ENCODE peak calls at places on chromosomes 7 and 10, in six cellular contexts. One of them, this sample, is unnamed. For H3K4me1, the result is how much of the 10 kb centered on the place peaks cover.

GRCh38 chr10:63605568-63605967 is 84.4 kb downstream of the REEP3 start:
- DNase-seq in mesenchymal stem cell: peak
- DNase-seq in IMR-90: peak
- DNase-seq in H1: no peak
- DNase-seq in trophoblast cell: no peak
- DNase-seq in neuronal stem cell: no peak
- DNase-seq in this sample: no peak

GRCh38 chr10:49001861-49002675 is 62.4 kb upstream of the LRRC18 start:
- DNase-seq in mesenchymal stem cell: no peak
- DNase-seq in IMR-90: no peak
- DNase-seq in H1: no peak
- DNase-seq in trophoblast cell: no peak
- DNase-seq in neuronal stem cell: no peak
- DNase-seq in this sample: no peak

GRCh38 chr10:118981946-118982345 is 47.6 kb upstream of the NANOS1 start:
- DNase-seq in mesenchymal stem cell: no peak
- DNase-seq in IMR-90: no peak
- DNase-seq in H1: no peak
- DNase-seq in trophoblast cell: no peak
- DNase-seq in neuronal stem cell: no peak
- DNase-seq in this sample: peak

GRCh38 chr10:112389147-112389822 is 15.4 kb downstream of the ACSL5 start:
- DNase-seq in mesenchymal stem cell: peak
- DNase-seq in IMR-90: peak
- DNase-seq in H1: no peak
- DNase-seq in trophoblast cell: peak
- DNase-seq in neuronal stem cell: no peak
- DNase-seq in this sample: peak

GRCh38 chr10:132404911-132405462 is 8.0 kb downstream of the PWWP2B start:
- DNase-seq in mesenchymal stem cell: no peak
- DNase-seq in IMR-90: no peak
- DNase-seq in H1: no peak
- DNase-seq in trophoblast cell: peak
- DNase-seq in neuronal stem cell: no peak
- DNase-seq in this sample: peak

GRCh38 chr10:11625019-11625735 is 13.7 kb upstream of the USP6NL start:
- DNase-seq in mesenchymal stem cell: no peak
- DNase-seq in IMR-90: no peak
- DNase-seq in H1: no peak
- DNase-seq in trophoblast cell: peak
- DNase-seq in neuronal stem cell: no peak
- DNase-seq in this sample: no peak

GRCh38 chr7:18508441-18509427 is 13.2 kb downstream of the HDAC9 start:
- DNase-seq in mesenchymal stem cell: peak
- DNase-seq in IMR-90: peak
- DNase-seq in H1: no peak
- DNase-seq in trophoblast cell: peak
- DNase-seq in neuronal stem cell: no peak
- DNase-seq in this sample: no peak

GRCh38 chr7:158018971-158019645 is 568.5 kb downstream of the PTPRN2 start:
- DNase-seq in mesenchymal stem cell: no peak
- DNase-seq in IMR-90: no peak
- DNase-seq in H1: no peak
- DNase-seq in trophoblast cell: no peak
- DNase-seq in neuronal stem cell: no peak
- DNase-seq in this sample: no peak

GRCh38 chr7:155278921-155279320 is 18.8 kb upstream of the INSIG1 start:
- DNase-seq in mesenchymal stem cell: no peak
- DNase-seq in IMR-90: no peak
- DNase-seq in H1: no peak
- DNase-seq in trophoblast cell: no peak
- DNase-seq in neuronal stem cell: no peak
- DNase-seq in this sample: no peak

GRCh38 chr10:126224967-126225671 is 163.2 kb downstream of the ADAM12 start:
- DNase-seq in mesenchymal stem cell: no peak
- DNase-seq in IMR-90: no peak
- DNase-seq in H1: no peak
- DNase-seq in trophoblast cell: no peak
- DNase-seq in neuronal stem cell: no peak
- DNase-seq in this sample: no peak

GRCh38 chr10:98380493-98381339 is 34.3 kb downstream of the PYROXD2 start:
- DNase-seq in mesenchymal stem cell: peak
- DNase-seq in IMR-90: peak
- DNase-seq in H1: no peak
- DNase-seq in trophoblast cell: no peak
- DNase-seq in neuronal stem cell: no peak
- DNase-seq in this sample: no peak

GRCh38 chr10:43209651-43210141 is 57.2 kb downstream of the RASGEF1A start:
- DNase-seq in mesenchymal stem cell: no peak
- DNase-seq in IMR-90: no peak
- DNase-seq in H1: no peak
- DNase-seq in trophoblast cell: no peak
- DNase-seq in neuronal stem cell: no peak
- DNase-seq in this sample: no peak

GRCh38 chr10:74738985-74739567 is 87.3 kb upstream of the KAT6B start:
- DNase-seq in mesenchymal stem cell: peak
- DNase-seq in IMR-90: peak
- DNase-seq in H1: no peak
- DNase-seq in trophoblast cell: no peak
- DNase-seq in neuronal stem cell: no peak
- DNase-seq in this sample: peak

GRCh38 chr7:1942704-1943294 is 272.7 kb downstream of the ELFN1 start:
- DNase-seq in mesenchymal stem cell: no peak
- DNase-seq in IMR-90: no peak
- DNase-seq in H1: no peak
- DNase-seq in trophoblast cell: no peak
- DNase-seq in neuronal stem cell: no peak
- DNase-seq in this sample: no peak

GRCh38 chr10:113754768-113755167 is 3.3 kb downstream of the PLEKHS1 start:
- DNase-seq in mesenchymal stem cell: no peak
- DNase-seq in IMR-90: no peak
- DNase-seq in H1: no peak
- DNase-seq in trophoblast cell: no peak
- DNase-seq in neuronal stem cell: no peak
- DNase-seq in this sample: no peak

GRCh38 chr10:12476661-12477060 is 127.3 kb downstream of the CAMK1D start:
- DNase-seq in mesenchymal stem cell: no peak
- DNase-seq in IMR-90: no peak
- DNase-seq in H1: no peak
- DNase-seq in trophoblast cell: no peak
- DNase-seq in neuronal stem cell: no peak
- DNase-seq in this sample: no peak

GRCh38 chr10:112963835-112964234 is 13.8 kb downstream of the TCF7L2 start:
- DNase-seq in mesenchymal stem cell: peak
- DNase-seq in IMR-90: peak
- DNase-seq in H1: no peak
- DNase-seq in trophoblast cell: peak
- DNase-seq in neuronal stem cell: no peak
- DNase-seq in this sample: no peak

GRCh38 chr7:55309040-55309991 is 55.8 kb upstream of the LANCL2 start:
- DNase-seq in mesenchymal stem cell: no peak
- DNase-seq in IMR-90: no peak
- DNase-seq in H1: no peak
- DNase-seq in trophoblast cell: no peak
- DNase-seq in neuronal stem cell: no peak
- DNase-seq in this sample: no peak

GRCh38 chr10:123614888-123615287 is 51.3 kb upstream of the GPR26 start:
- DNase-seq in mesenchymal stem cell: no peak
- DNase-seq in IMR-90: peak
- DNase-seq in H1: peak
- DNase-seq in trophoblast cell: peak
- DNase-seq in neuronal stem cell: peak
- DNase-seq in this sample: peak

GRCh38 chr10:102773986-102774385 is 30.2 kb downstream of the WBP1L start:
- DNase-seq in mesenchymal stem cell: peak
- DNase-seq in IMR-90: peak
- DNase-seq in H1: no peak
- DNase-seq in trophoblast cell: no peak
- DNase-seq in neuronal stem cell: no peak
- DNase-seq in this sample: no peak

GRCh38 chr10:46520941-46521340 is 35.5 kb downstream of the GPRIN2 start:
- DNase-seq in mesenchymal stem cell: no peak
- DNase-seq in IMR-90: peak
- DNase-seq in H1: no peak
- DNase-seq in trophoblast cell: no peak
- DNase-seq in neuronal stem cell: no peak
- DNase-seq in this sample: no peak

GRCh38 chr7:2872296-2872874 is 28.3 kb upstream of the GNA12 start:
- DNase-seq in mesenchymal stem cell: no peak
- DNase-seq in IMR-90: no peak
- DNase-seq in H1: no peak
- DNase-seq in trophoblast cell: no peak
- DNase-seq in neuronal stem cell: no peak
- DNase-seq in this sample: no peak

GRCh38 chr10:63430091-63430998 is 35.4 kb downstream of the JMJD1C start:
- DNase-seq in mesenchymal stem cell: peak
- DNase-seq in IMR-90: peak
- DNase-seq in H1: no peak
- DNase-seq in trophoblast cell: peak
- DNase-seq in neuronal stem cell: no peak
- DNase-seq in this sample: no peak

GRCh38 chr10:131841669-131842139 is 59.1 kb upstream of the PPP2R2D start:
- DNase-seq in mesenchymal stem cell: no peak
- DNase-seq in IMR-90: no peak
- DNase-seq in H1: no peak
- DNase-seq in trophoblast cell: no peak
- DNase-seq in neuronal stem cell: no peak
- DNase-seq in this sample: no peak

GRCh38 chr7:130897515-130898419 is 163.8 kb upstream of the KLF14 start:
- DNase-seq in mesenchymal stem cell: no peak
- DNase-seq in IMR-90: no peak
- DNase-seq in H1: no peak
- DNase-seq in trophoblast cell: no peak
- DNase-seq in neuronal stem cell: no peak
- DNase-seq in this sample: no peak

GRCh38 chr7:7861211-7861633 is 107.4 kb upstream of the GLCCI1 start:
- DNase-seq in mesenchymal stem cell: peak
- DNase-seq in IMR-90: peak
- DNase-seq in H1: no peak
- DNase-seq in trophoblast cell: no peak
- DNase-seq in neuronal stem cell: no peak
- DNase-seq in this sample: no peak

GRCh38 chr10:3749597-3750351 is 35.2 kb downstream of the KLF6 start:
- DNase-seq in mesenchymal stem cell: peak
- DNase-seq in IMR-90: peak
- DNase-seq in H1: no peak
- DNase-seq in trophoblast cell: peak
- DNase-seq in neuronal stem cell: no peak
- DNase-seq in this sample: no peak

GRCh38 chr7:21422747-21423146 is 5.1 kb upstream of the SP4 start:
- DNase-seq in mesenchymal stem cell: no peak
- DNase-seq in IMR-90: no peak
- DNase-seq in H1: no peak
- DNase-seq in trophoblast cell: no peak
- DNase-seq in neuronal stem cell: no peak
- DNase-seq in this sample: no peak

DNA sequence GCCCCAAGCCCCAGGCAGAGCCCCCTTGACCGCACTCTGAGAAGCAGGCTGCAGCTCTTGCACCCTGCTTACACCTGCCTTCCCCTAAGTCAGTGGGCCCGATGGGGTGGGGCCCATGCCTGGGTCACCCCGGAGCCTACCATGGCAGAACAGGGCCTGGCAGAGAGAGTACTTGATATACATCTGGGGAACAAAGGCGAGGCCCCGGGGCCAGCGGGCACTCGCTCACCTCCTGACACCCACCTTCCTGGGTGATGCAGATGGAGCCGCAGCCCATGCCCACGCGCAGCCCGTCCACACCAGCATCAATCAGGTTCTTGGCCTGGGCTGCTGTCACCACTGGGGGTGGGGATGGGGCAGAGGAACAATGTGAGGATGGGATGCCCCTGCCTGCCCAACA is 13.4 kb downstream of the IMPDH1 start:
- DNase-seq in mesenchymal stem cell: no peak
- DNase-seq in IMR-90: no peak
- DNase-seq in H1: no peak
- DNase-seq in trophoblast cell: no peak
- DNase-seq in neuronal stem cell: no peak
- DNase-seq in this sample: no peak
- H3K14ac ChIP-seq in mesenchymal stem cell: no peak
- H3K14ac ChIP-seq in IMR-90: no peak
- H3K14ac ChIP-seq in H1: no peak
- H3K14ac ChIP-seq in trophoblast cell: no peak
- H3K14ac ChIP-seq in neuronal stem cell: peak
- H3K14ac ChIP-seq in this sample: no peak

DNA sequence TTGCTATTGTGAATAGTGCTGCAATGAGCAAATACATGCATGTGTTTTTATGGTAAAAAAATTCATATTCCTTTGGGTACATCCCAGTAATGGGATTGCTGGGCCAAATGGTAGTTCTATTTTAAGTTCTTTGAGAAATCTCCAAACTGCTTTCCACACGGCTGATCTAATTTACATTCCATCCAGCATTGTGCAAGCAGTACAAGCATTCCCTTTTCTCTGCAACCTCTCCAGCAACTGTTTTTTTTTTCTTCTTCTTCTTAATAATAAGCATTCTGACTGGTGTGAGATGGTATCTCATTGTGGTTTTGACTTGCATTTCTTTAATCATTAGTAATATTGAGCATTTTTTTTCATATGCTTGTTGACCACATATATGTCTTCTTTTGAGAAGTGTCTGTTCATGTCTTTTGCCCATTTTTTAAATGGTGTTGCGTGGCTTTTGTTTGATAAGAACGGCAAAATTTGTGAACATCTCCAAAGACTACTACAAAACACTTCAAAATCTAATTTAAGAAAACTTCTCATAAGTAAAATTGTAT is 136.1 kb upstream of the MYO3A start:
- DNase-seq in mesenchymal stem cell: no peak
- DNase-seq in IMR-90: no peak
- DNase-seq in H1: no peak
- DNase-seq in trophoblast cell: peak
- DNase-seq in neuronal stem cell: no peak
- DNase-seq in this sample: no peak
- H3K4me1 ChIP-seq in mesenchymal stem cell: under half
- H3K4me1 ChIP-seq in IMR-90: under half
- H3K4me1 ChIP-seq in H1: under half
- H3K4me1 ChIP-seq in trophoblast cell: under half
- H3K4me1 ChIP-seq in neuronal stem cell: under half
- H3K4me1 ChIP-seq in this sample: under half

DNA sequence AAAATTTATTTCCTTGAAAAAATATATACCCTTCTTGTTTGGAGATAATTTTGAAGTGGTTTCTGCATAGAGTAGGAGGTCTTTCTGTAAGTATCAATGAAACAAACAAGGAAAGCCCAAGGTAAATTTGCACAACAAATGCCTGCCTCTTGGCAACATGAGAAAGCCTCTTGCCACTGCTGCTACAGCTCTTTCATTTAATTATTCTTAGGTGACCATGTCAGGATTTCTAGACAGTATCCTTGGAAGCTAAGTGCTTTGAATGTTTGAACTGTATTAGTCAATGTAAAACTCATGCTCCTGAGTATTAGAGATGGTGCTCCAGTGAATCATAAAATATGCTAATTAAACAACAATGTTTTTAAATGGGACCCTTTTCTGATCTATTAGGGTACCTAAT is 81.1 kb upstream of the ITGB1 start:
- DNase-seq in mesenchymal stem cell: no peak
- DNase-seq in IMR-90: no peak
- DNase-seq in H1: no peak
- DNase-seq in trophoblast cell: no peak
- DNase-seq in neuronal stem cell: no peak
- DNase-seq in this sample: no peak
- H3K14ac ChIP-seq in mesenchymal stem cell: no peak
- H3K14ac ChIP-seq in IMR-90: no peak
- H3K14ac ChIP-seq in H1: no peak
- H3K14ac ChIP-seq in trophoblast cell: no peak
- H3K14ac ChIP-seq in neuronal stem cell: no peak
- H3K14ac ChIP-seq in this sample: no peak

GRCh38 chr7:77542895-77543294 is 5.8 kb downstream of the PTPN12 start:
- DNase-seq in mesenchymal stem cell: no peak
- DNase-seq in IMR-90: no peak
- DNase-seq in H1: no peak
- DNase-seq in trophoblast cell: peak
- DNase-seq in neuronal stem cell: no peak
- DNase-seq in this sample: no peak
- H3K4me1 ChIP-seq in mesenchymal stem cell: under half
- H3K4me1 ChIP-seq in IMR-90: under half
- H3K4me1 ChIP-seq in H1: under half
- H3K4me1 ChIP-seq in trophoblast cell: under half
- H3K4me1 ChIP-seq in neuronal stem cell: under half
- H3K4me1 ChIP-seq in this sample: under half

This sample was measured in H9.